ENCODE peak calls at places on chromosomes 6 and 20, in four cellular contexts. Q is prostate gland, U is HCEC 1CT, K is H7. C is an unnamed sample.

GRCh38 chr20:44314870-44315269 is 3.9 kb upstream of the FITM2 start:
- DNase-seq in Q (no peak), U (no peak), K (no peak), C (no peak)

GRCh38 chr6:46440133-46440532 is 51.1 kb downstream of the RCAN2 start:
- DNase-seq in Q (no peak), U (peak), K (no peak), C (no peak)

GRCh38 chr6:168320661-168321060 is 1.1 kb upstream of the DACT2 start:
- DNase-seq in Q (no peak), U (no peak), K (no peak), C (no peak)

GRCh38 chr6:1129141-1129540 is 182.8 kb upstream of the FOXQ1 start:
- DNase-seq in Q (no peak), U (no peak), K (no peak), C (no peak)

GRCh38 chr6:90301816-90302215 is 5.2 kb upstream of the BACH2 start:
- DNase-seq in Q (no peak), U (no peak), K (no peak), C (no peak)

GRCh38 chr20:44394520-44395182 is 39.2 kb downstream of the HNF4A start:
- DNase-seq in Q (no peak), U (no peak), K (peak), C (no peak)

GRCh38 chr20:50328996-50329898 is 138.6 kb downstream of the CEBPB start:
- DNase-seq in Q (no peak), U (no peak), K (no peak), C (no peak)

GRCh38 chr6:106125925-106126435 is 39.8 kb downstream of the PRDM1 start:
- DNase-seq in Q (no peak), U (no peak), K (no peak), C (no peak)

GRCh38 chr6:136923116-136923953 is 1.2 kb downstream of the SLC35D3 start:
- DNase-seq in Q (no peak), U (no peak), K (peak), C (no peak)

GRCh38 chr6:14165091-14165490 is 47.5 kb downstream of the CD83 start:
- DNase-seq in Q (no peak), U (peak), K (no peak), C (no peak)